ENCODE peak calls at places on chromosomes 4 and X, in four cellular contexts. A, D, S and I are unnamed samples.

GRCh38 chr4:69787879-69788278 is 27.5 kb upstream of the SULT1B1 start:
- DNase-seq in A (no peak), D (no peak), S (no peak), I (no peak)

GRCh38 chr4:150094676-150095075 is 16.4 kb downstream of the DCLK2 start:
- DNase-seq in S (no peak), A (no peak), D (no peak), I (no peak)

GRCh38 chr4:16897991-16898827 is at the start of gene LDB2:
- DNase-seq in A (no peak), S (peak), D (peak), I (no peak)

GRCh38 chr4:158172558-158173258 is at the start of gene GASK1B:
- DNase-seq in S (no peak), D (peak), A (peak), I (no peak)

GRCh38 chr4:153151535-153152452 is 52.4 kb upstream of the TRIM2 start:
- DNase-seq in S (peak), D (no peak), A (peak), I (no peak)

GRCh38 chr4:3720461-3720860 is 45.7 kb upstream of the ADRA2C start:
- DNase-seq in A (no peak), S (no peak), D (no peak), I (no peak)

GRCh38 chr4:130640583-130640982 is 1544.6 kb downstream of the C4orf33 start:
- DNase-seq in A (no peak), D (no peak), S (no peak), I (no peak)

GRCh38 chrX:40172980-40173661 is 75.4 kb upstream of the BCOR start:
- DNase-seq in A (no peak), D (no peak), S (no peak), I (no peak)

GRCh38 chr4:99079625-99080295 is 8.8 kb downstream of the ADH5 start:
- DNase-seq in S (no peak), D (no peak), A (no peak), I (no peak)

GRCh38 chr4:93029774-93030173 is 726.0 kb downstream of the GRID2 start:
- DNase-seq in A (no peak), D (no peak), S (no peak), I (no peak)

GRCh38 chr4:142815834-142816233 is 30.3 kb downstream of the INPP4B start:
- DNase-seq in D (no peak), A (peak), S (no peak), I (no peak)

GRCh38 chrX:16445166-16445752 is 204.7 kb upstream of the S100G start:
- DNase-seq in D (no peak), A (peak), S (no peak), I (no peak)

GRCh38 chr4:128068927-128069326 is 7.8 kb downstream of the LARP1B start:
- DNase-seq in S (no peak), A (peak), D (no peak), I (no peak)

GRCh38 chr4:68337522-68337921 is 12.4 kb downstream of the YTHDC1 start:
- DNase-seq in D (no peak), S (no peak), A (no peak), I (no peak)

GRCh38 chr4:64883087-64883926 is 474.1 kb upstream of the TECRL start:
- DNase-seq in S (no peak), D (no peak), A (no peak), I (no peak)

GRCh38 chr4:155781432-155781831 is 22.6 kb downstream of the GUCY1B1 start:
- DNase-seq in S (no peak), D (no peak), A (no peak), I (no peak)

GRCh38 chrX:149830192-149830873 is 48.6 kb downstream of the MAGEA9 start:
- DNase-seq in S (peak), D (no peak), A (no peak), I (no peak)

GRCh38 chrX:3777416-3777815 is 64.0 kb upstream of the PRKX start:
- DNase-seq in S (no peak), D (no peak), A (no peak), I (no peak)

GRCh38 chrX:112614640-112615039 is 65.1 kb downstream of the LHFPL1 start:
- DNase-seq in A (no peak), S (no peak), D (no peak), I (no peak)

GRCh38 chr4:2497931-2498330 is 29.0 kb downstream of the RNF4 start:
- DNase-seq in D (no peak), S (no peak), A (no peak), I (no peak)

GRCh38 chr4:10100734-10101216 is 15.8 kb downstream of the WDR1 start:
- DNase-seq in A (no peak), S (no peak), D (no peak), I (no peak)

GRCh38 chrX:53794181-53794580 is 107.7 kb upstream of the HUWE1 start:
- DNase-seq in D (no peak), S (no peak), A (no peak), I (no peak)

GRCh38 chr4:132346016-132346415 is 803.1 kb upstream of the PCDH10 start:
- DNase-seq in D (no peak), S (no peak), A (no peak), I (no peak)

GRCh38 chr4:186169333-186169941 is 21.9 kb upstream of the CYP4V2 start:
- DNase-seq in S (no peak), D (no peak), A (no peak), I (peak)

GRCh38 chr4:186819357-186820086 is 95.9 kb upstream of the FAT1 start:
- DNase-seq in A (no peak), D (no peak), S (no peak), I (no peak)

GRCh38 chrX:130636277-130636676 is 234.5 kb downstream of the RBMX2 start:
- DNase-seq in D (no peak), A (no peak), S (no peak), I (no peak)

GRCh38 chrX:135489542-135489941 is 30.9 kb upstream of the INTS6L start:
- DNase-seq in S (no peak), A (no peak), D (no peak), I (no peak)

GRCh38 chrX:39855748-39856129 is 242.0 kb downstream of the BCOR start:
- DNase-seq in S (no peak), A (peak), D (no peak), I (no peak)

GRCh38 chrX:1507511-1508463 is 29.2 kb downstream of the P2RY8 start:
- DNase-seq in D (no peak), A (no peak), S (no peak), I (peak)

GRCh38 chr4:153789741-153790651 is 1.1 kb upstream of the SFRP2 start:
- DNase-seq in A (no peak), D (no peak), S (no peak), I (no peak)

GRCh38 chrX:47222776-47223350 is 4.4 kb downstream of the CDK16 start:
- DNase-seq in A (no peak), D (no peak), S (peak), I (no peak)

GRCh38 chr4:186081202-186081807 is 12.3 kb downstream of the TLR3 start:
- DNase-seq in S (no peak), A (no peak), D (no peak), I (no peak)

GRCh38 chr4:17494833-17495232 is 17.1 kb downstream of the QDPR start:
- DNase-seq in A (no peak), S (no peak), D (no peak), I (no peak)

GRCh38 chrX:38845426-38845825 is 44.2 kb downstream of the MID1IP1 start:
- DNase-seq in S (no peak), D (no peak), A (no peak), I (no peak)

GRCh38 chrX:38839269-38839668 is 38.0 kb downstream of the MID1IP1 start:
- DNase-seq in D (no peak), A (no peak), S (no peak), I (no peak)

GRCh38 chrX:38837389-38837788 is 36.1 kb downstream of the MID1IP1 start:
- DNase-seq in D (no peak), S (no peak), A (no peak), I (no peak)

GRCh38 chrX:38839944-38840343 is 38.7 kb downstream of the MID1IP1 start:
- DNase-seq in D (no peak), S (no peak), A (no peak), I (no peak)

DNA sequence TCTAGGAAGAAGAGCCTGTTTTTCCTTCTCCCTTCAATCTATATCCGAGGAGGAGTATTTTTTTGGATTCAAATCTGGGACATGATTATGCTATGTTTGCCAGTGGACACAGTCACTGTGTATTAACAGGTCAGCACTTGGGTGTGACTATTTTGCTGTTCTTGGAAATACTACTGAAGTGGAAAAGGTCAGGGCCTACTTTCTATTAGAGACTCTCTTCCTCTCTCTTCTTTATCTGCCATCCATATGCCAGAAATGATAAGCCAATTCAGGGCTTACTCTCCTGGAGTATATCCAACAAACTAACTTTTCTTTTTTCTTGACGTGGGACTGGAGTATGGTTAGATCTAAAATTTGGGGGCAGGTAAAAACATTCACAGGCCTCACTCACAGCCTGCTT is 40.5 kb downstream of the MID1IP1 start:
- DNase-seq in D (no peak), A (no peak), S (no peak), I (no peak)
- TF ChIP-seq EP300 in D (no peak), A (no peak), S (no peak), I (no peak)

GRCh38 chr4:52984469-52984868 is 122.4 kb downstream of the RASL11B start:
- DNase-seq in D (no peak), S (no peak), A (no peak), I (no peak)
- H3K4me3 ChIP-seq in D (no peak), S (no peak), A (no peak), I (no peak)

GRCh38 chrX:69161371-69161770 is 3.9 kb downstream of the PJA1 start:
- DNase-seq in D (no peak), S (no peak), A (no peak), I (no peak)

GRCh38 chrX:69162466-69162865 is 2.8 kb downstream of the PJA1 start:
- DNase-seq in D (no peak), S (no peak), A (no peak), I (peak)

GRCh38 chrX:69163936-69164741 is 1.1 kb downstream of the PJA1 start:
- DNase-seq in A (no peak), S (peak), D (no peak), I (peak)

GRCh38 chrX:69161786-69162349 is 3.4 kb downstream of the PJA1 start:
- DNase-seq in D (no peak), A (no peak), S (no peak), I (no peak)

DNA sequence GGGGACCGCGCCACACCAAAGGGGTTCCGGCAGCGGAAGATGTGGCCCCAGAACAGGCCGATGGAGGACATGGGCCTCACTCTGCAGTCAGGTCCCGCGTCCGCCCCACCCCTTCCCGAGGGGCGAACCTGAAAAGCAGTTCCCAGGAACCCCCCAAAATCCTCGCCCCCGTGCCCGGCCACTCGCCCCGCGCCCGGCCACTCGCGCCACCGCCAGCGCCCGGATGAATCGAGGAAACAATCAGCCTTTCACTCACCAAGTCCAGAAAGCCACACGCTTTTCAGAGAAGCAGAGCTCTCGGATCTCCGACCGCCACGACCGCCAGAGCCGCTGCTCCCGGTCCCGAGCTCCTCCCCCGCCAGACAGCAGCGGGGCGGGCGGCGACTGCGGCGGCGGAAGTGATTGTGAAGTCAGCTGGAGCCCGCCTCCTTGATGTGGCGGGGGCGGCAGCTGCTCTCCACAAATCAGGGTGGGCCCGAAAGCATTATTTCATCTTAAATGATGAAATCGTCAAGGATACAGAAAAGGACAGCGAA is at the start of gene PJA1:
- DNase-seq in D (peak), A (peak), S (peak), I (no peak)
- TF ChIP-seq EP300 in D (peak), A (no peak), S (no peak), I (no peak)

GRCh38 chr4:140296335-140296753 is 77.1 kb upstream of the SCOC start:
- DNase-seq in S (peak), A (peak), D (peak), I (peak)
- H3K4me3 ChIP-seq in S (peak), A (no peak), D (no peak), I (peak)

DNA sequence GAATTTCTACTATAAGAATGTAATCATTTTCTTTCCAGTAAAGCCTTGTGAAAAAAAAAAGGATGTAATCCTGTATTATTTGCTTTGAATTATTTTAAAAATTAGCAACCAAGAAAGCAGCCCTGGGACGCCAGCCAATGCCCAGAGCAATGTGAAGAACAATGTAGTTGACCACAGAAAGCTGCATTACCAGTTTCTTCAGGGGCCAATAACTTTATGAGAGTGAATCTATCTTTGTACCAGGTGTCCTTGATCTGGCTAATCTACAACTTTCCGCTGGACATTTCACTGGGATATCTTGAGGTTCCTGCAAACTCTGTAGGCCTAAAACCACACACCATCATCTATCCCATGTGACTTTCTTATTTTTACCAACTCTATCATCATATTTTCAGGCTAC is 7.6 kb upstream of the KLHL2 start:
- DNase-seq in D (no peak), A (no peak), S (no peak), I (no peak)
- TF ChIP-seq EP300 in D (no peak), A (no peak), S (no peak), I (no peak)

DNA sequence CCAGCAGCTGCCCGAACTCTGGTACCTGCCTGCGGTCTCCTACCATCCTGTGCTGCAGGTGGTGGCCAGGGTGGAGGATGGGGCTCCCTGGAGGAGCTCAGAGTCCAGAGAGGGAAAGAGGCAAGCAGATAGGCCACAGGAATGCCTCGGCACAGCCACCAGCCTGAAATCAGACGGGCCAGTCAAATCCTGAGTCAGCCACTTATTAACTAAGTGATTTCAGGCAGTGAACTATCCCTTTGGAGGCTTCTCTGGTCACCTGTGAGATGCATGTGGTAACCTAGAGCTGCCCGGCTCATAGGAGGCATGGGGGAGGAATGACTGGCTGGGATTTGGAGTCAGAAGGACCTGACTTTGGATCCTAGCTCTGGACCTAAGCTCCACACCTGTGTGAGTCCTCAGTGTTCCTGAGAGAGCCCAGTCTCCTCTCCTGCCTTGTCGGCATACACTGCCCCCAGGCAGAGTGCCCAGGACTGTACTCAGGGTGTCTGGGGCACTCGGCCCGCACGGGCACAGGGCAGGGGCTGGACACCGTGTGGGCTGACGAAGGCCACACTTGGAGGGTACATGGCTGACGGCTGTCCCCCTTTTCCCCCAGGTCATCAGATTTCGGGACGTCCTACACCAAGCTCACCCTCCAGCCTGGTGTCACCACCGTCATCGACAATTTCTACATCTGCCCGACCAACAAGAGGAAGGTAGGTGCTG is 96.4 kb upstream of the PSAPL1 start:
- DNase-seq in S (no peak), A (no peak), D (no peak), I (no peak)
- H3K4me3 ChIP-seq in S (no peak), A (no peak), D (no peak), I (no peak)

GRCh38 chrX:23989689-23990088 is 37.3 kb downstream of the KLHL15 start:
- DNase-seq in A (no peak), D (no peak), S (no peak), I (no peak)

GRCh38 chrX:23990455-23990854 is 36.5 kb downstream of the KLHL15 start:
- DNase-seq in D (no peak), A (no peak), S (no peak), I (no peak)

DNA sequence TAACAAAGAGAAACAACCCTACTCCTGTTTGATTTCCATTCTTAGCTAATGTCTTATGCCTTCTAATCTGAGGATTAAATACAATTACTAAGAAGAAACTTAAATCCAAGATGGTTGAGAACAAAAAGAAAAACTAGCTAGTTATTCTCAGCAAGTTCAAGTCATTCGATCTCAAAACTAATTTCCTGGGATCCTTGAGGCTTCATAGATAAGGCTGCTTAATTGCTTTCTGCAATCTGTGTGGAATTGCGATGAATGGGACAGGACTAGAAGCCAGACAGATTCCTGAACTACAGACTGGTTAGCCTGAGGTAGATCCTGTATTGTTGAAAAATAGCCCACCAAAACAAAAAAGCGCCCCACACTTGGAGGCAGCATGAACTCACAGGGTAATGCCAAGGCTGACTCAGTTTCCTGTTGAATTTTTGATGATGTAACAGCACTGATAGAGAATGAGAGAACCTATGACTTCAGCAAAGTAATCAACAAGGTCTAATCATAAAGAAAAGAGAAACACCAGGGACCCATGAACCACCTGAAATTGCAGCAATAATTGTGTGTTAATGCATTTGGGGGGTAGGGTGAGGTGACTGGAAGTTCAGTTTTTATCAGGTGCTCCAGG is 33.9 kb downstream of the KLHL15 start:
- DNase-seq in A (no peak), S (no peak), D (no peak), I (no peak)
- TF ChIP-seq EP300 in A (no peak), S (no peak), D (no peak), I (no peak)

DNA sequence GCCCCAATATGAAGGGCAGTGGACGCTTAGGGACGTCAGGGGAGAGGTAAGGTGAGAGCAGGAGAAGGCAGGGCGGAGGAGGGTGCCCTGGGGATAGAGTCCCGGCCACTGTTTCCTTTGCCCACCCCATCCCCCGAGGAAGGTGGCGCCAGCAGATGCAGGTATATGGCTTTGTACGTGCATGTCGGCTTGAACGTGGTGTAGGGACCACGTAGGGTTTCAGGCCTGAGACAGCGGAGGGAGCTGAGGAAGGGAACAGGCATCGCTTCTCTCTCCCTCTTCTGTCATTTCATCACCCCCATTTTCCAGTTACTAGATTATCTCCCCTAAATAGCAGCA is 97.9 kb downstream of the PHKA2 start:
- DNase-seq in A (no peak), D (no peak), S (no peak), I (no peak)
- H3K4me3 ChIP-seq in A (peak), D (peak), S (peak), I (peak)

GRCh38 chr4:25312496-25313193 is at the start of gene ZCCHC4:
- DNase-seq in S (peak), A (peak), D (peak), I (peak)
- TF ChIP-seq EP300 in S (no peak), A (no peak), D (peak), I (no peak)